ENCODE peak calls at places on chromosome 5, in nine cellular contexts. T, F, X, L, S, J, Q, G and W are unnamed samples.

GRCh38 chr5:35285011-35285410 is 54.7 kb upstream of the PRLR start:
- DNase-seq in T (no peak), F (no peak), X (no peak), L (no peak), S (no peak), J (no peak), Q (no peak), G (no peak), W (no peak)

GRCh38 chr5:73373814-73374510 is 74.6 kb downstream of the FOXD1 start:
- DNase-seq in T (no peak), F (no peak), X (no peak), L (no peak), S (no peak), J (no peak), Q (no peak), G (no peak), W (no peak)

GRCh38 chr5:141941307-141941706 is 16.7 kb downstream of the PCDH12 start:
- DNase-seq in T (no peak), F (no peak), X (no peak), L (no peak), S (no peak), J (no peak), Q (no peak), G (peak), W (no peak)

GRCh38 chr5:53922508-53923498 is 362.4 kb downstream of the NDUFS4 start:
- DNase-seq in T (no peak), F (no peak), X (no peak), L (no peak), S (no peak), J (no peak), Q (no peak), G (no peak), W (no peak)

GRCh38 chr5:8458038-8458383 is 589.1 kb downstream of the MTRR start:
- DNase-seq in T (peak), F (peak), X (no peak), L (no peak), S (no peak), J (no peak), Q (no peak), G (peak), W (no peak)

GRCh38 chr5:32578362-32578761 is 7.0 kb upstream of the SUB1 start:
- DNase-seq in T (no peak), F (no peak), X (no peak), L (no peak), S (no peak), J (no peak), Q (no peak), G (no peak), W (no peak)

GRCh38 chr5:25439025-25439424 is 794.2 kb upstream of the CDH10 start:
- DNase-seq in T (no peak), F (no peak), X (no peak), L (no peak), S (no peak), J (no peak), Q (no peak), G (no peak), W (no peak)

GRCh38 chr5:76622076-76622475 is 1.1 kb downstream of the F2RL2 start:
- DNase-seq in T (no peak), F (no peak), X (no peak), L (no peak), S (no peak), J (no peak), Q (no peak), G (peak), W (no peak)

GRCh38 chr5:143874312-143874711 is 62.4 kb downstream of the HMHB1 start:
- DNase-seq in T (no peak), F (no peak), X (no peak), L (no peak), S (no peak), J (no peak), Q (no peak), G (no peak), W (no peak)

GRCh38 chr5:67149933-67150523 is 46.6 kb downstream of the CD180 start:
- DNase-seq in T (peak), F (no peak), X (no peak), L (no peak), S (no peak), J (no peak), Q (no peak), G (no peak), W (no peak)

GRCh38 chr5:143564417-143564816 is 160.9 kb upstream of the NR3C1 start:
- DNase-seq in T (no peak), F (no peak), X (no peak), L (no peak), S (no peak), J (no peak), Q (no peak), G (no peak), W (no peak)

GRCh38 chr5:143033535-143034260 is 263.5 kb downstream of the ARHGAP26 start:
- DNase-seq in T (no peak), F (no peak), X (no peak), L (no peak), S (peak), J (no peak), Q (no peak), G (peak), W (no peak)

GRCh38 chr5:9775339-9775738 is 145.2 kb upstream of the TAS2R1 start:
- DNase-seq in T (no peak), F (no peak), X (no peak), L (no peak), S (no peak), J (no peak), Q (no peak), G (no peak), W (no peak)

GRCh38 chr5:171462136-171462927 is 42.9 kb downstream of the FGF18 start:
- DNase-seq in T (peak), F (no peak), X (no peak), L (no peak), S (no peak), J (no peak), Q (no peak), G (no peak), W (no peak)

GRCh38 chr5:39255406-39255805 is 36.0 kb upstream of the FYB1 start:
- DNase-seq in T (no peak), F (no peak), X (no peak), L (no peak), S (no peak), J (no peak), Q (no peak), G (no peak), W (no peak)

GRCh38 chr5:98781520-98781919 is 8.1 kb downstream of the RGMB start:
- DNase-seq in T (no peak), F (no peak), X (no peak), L (no peak), S (no peak), J (no peak), Q (no peak), G (no peak), W (no peak)

GRCh38 chr5:114055318-114055788 is 306.5 kb upstream of the KCNN2 start:
- DNase-seq in T (peak), F (peak), X (no peak), L (peak), S (no peak), J (peak), Q (peak), G (peak), W (no peak)

GRCh38 chr5:123508441-123508840 is 3.5 kb upstream of the CSNK1G3 start:
- DNase-seq in T (no peak), F (no peak), X (no peak), L (no peak), S (no peak), J (no peak), Q (no peak), G (no peak), W (no peak)

GRCh38 chr5:61817472-61818326 is 485.6 kb downstream of the ZSWIM6 start:
- DNase-seq in T (peak), F (no peak), X (no peak), L (peak), S (peak), J (peak), Q (no peak), G (peak), W (no peak)
- TF ChIP-seq CTCF in T (peak), F (no peak), X (no peak), L (peak), S (peak), J (peak), Q (peak), G (peak), W (peak)

GRCh38 chr5:178461426-178461730 is 128.8 kb downstream of the COL23A1 start:
- DNase-seq in T (no peak), F (no peak), X (no peak), L (no peak), S (no peak), J (no peak), Q (no peak), G (no peak), W (no peak)

GRCh38 chr5:178458140-178458539 is 132.1 kb downstream of the COL23A1 start:
- DNase-seq in T (no peak), F (no peak), X (no peak), L (no peak), S (no peak), J (no peak), Q (no peak), G (no peak), W (peak)

GRCh38 chr5:178462846-178463245 is 127.3 kb downstream of the COL23A1 start:
- DNase-seq in T (no peak), F (no peak), X (no peak), L (no peak), S (no peak), J (no peak), Q (no peak), G (no peak), W (peak)

GRCh38 chr5:178460174-178460573 is 130.0 kb downstream of the COL23A1 start:
- DNase-seq in T (no peak), F (no peak), X (no peak), L (no peak), S (no peak), J (no peak), Q (no peak), G (no peak), W (peak)

GRCh38 chr5:178460598-178461425 is 129.4 kb downstream of the COL23A1 start:
- DNase-seq in T (peak), F (peak), X (peak), L (peak), S (peak), J (peak), Q (peak), G (peak), W (peak)
- TF ChIP-seq POLR2AphosphoS5 in T (peak), F (no peak), X (peak), L (peak), S (no peak), J (no peak), Q (no peak), G (no peak), W (no peak)

GRCh38 chr5:97167435-97167834 is 15.6 kb downstream of the RIOK2 start:
- DNase-seq in T (no peak), F (no peak), X (no peak), L (no peak), S (no peak), J (no peak), Q (no peak), G (no peak), W (no peak)
- H3K4me3 ChIP-seq in T (no peak), F (no peak), X (no peak), L (no peak), S (no peak), J (no peak), Q (no peak), G (no peak), W (no peak)

GRCh38 chr5:79396265-79396664 is 117.7 kb downstream of the HOMER1 start:
- DNase-seq in T (no peak), F (no peak), X (no peak), L (no peak), S (no peak), J (no peak), Q (no peak), G (no peak), W (no peak)
- TF ChIP-seq CTCF in T (no peak), F (no peak), X (no peak), L (no peak), S (no peak), J (no peak), Q (no peak), G (no peak), W (no peak)

DNA sequence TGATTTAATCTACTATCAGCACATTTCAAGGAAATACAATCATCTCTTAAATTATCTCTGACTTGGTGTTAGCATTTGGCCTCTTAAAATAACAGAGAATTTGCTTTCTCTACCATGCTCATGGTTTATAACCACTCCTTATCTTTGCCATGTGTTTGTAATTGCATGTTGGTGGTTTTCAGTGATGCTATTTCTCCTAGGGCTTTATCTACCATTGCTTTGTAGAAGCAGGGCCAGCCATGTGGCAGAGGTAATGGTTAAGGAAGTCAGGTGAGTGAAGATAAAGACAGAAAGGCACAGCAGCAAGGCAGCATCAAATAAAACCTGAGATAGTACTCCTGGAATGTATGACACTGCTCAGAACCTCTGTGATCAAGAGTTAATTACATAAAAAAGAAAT is 206.2 kb downstream of the FER start:
- DNase-seq in T (peak), F (no peak), X (no peak), L (no peak), S (no peak), J (no peak), Q (no peak), G (no peak), W (no peak)
- TF ChIP-seq POLR2AphosphoS5 in T (no peak), F (no peak), X (no peak), L (no peak), S (no peak), J (no peak), Q (no peak), G (no peak), W (no peak)

GRCh38 chr5:1759378-1759970 is 40.2 kb downstream of the MRPL36 start:
- DNase-seq in T (no peak), F (peak), X (peak), L (no peak), S (no peak), J (no peak), Q (peak), G (no peak), W (peak)

GRCh38 chr5:1758574-1758973 is 41.1 kb downstream of the MRPL36 start:
- DNase-seq in T (no peak), F (no peak), X (no peak), L (no peak), S (no peak), J (no peak), Q (no peak), G (no peak), W (no peak)

GRCh38 chr5:1755321-1755949 is 44.2 kb downstream of the MRPL36 start:
- DNase-seq in T (no peak), F (peak), X (no peak), L (no peak), S (no peak), J (peak), Q (peak), G (no peak), W (peak)

GRCh38 chr5:1754531-1755220 is 45.0 kb downstream of the MRPL36 start:
- DNase-seq in T (no peak), F (peak), X (no peak), L (no peak), S (no peak), J (peak), Q (peak), G (no peak), W (no peak)

DNA sequence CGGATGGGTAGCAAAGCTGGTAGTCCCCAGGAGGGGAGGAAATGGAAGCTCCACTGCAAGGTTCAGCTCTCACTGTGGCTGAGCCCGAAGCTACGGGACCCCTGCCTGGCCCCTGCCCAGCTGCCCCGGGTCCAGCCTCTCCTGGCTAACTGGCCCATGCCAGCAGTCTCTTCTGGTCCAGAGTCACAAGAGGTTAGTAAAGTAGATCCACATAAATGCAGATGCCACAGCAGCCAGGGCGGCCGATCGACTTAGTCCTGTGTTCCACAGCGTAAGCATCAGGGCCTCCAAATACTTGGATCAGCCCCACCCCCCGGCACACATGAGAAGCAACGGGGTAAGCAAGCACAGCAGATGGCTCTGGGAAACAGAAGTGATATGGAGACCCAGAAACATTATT is 42.1 kb downstream of the MRPL36 start:
- DNase-seq in T (no peak), F (peak), X (peak), L (no peak), S (no peak), J (no peak), Q (peak), G (no peak), W (no peak)
- H3K4me3 ChIP-seq in T (no peak), F (no peak), X (no peak), L (no peak), S (no peak), J (no peak), Q (no peak), G (no peak), W (no peak)

GRCh38 chr5:172758077-172758835 is 12.7 kb downstream of the DUSP1 start:
- DNase-seq in T (peak), F (no peak), X (peak), L (no peak), S (no peak), J (no peak), Q (no peak), G (peak), W (no peak)
- TF ChIP-seq CTCF in T (no peak), F (no peak), X (no peak), L (no peak), S (no peak), J (no peak), Q (no peak), G (peak), W (no peak)

GRCh38 chr5:137563646-137564474 is 64.7 kb upstream of the SPOCK1 start:
- DNase-seq in T (no peak), F (no peak), X (no peak), L (no peak), S (no peak), J (no peak), Q (no peak), G (peak), W (no peak)
- TF ChIP-seq POLR2AphosphoS5 in T (no peak), F (no peak), X (no peak), L (no peak), S (no peak), J (no peak), Q (no peak), G (peak), W (no peak)

DNA sequence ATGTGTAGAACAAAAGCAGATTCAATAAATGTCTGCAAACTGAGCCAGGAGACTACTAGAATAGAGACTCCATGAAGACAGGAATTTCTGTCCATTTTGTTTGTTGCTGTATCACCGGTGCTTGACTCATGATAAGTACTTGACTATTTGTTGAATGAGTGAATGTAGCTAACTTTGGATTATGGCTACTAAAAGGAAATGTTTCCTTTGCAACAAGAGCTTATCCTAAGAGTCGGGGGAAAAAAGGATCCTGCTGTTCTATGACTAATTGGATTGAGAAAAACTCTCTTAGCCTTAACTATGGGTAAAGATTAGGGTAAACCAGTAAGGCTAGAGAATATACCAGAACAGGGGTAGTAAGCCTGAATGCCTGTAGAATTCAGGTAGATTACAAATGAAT is 3.5 kb downstream of the PAIP1 start:
- DNase-seq in T (no peak), F (no peak), X (no peak), L (no peak), S (no peak), J (no peak), Q (no peak), G (no peak), W (no peak)
- H3K4me3 ChIP-seq in T (no peak), F (no peak), X (no peak), L (no peak), S (no peak), J (no peak), Q (no peak), G (no peak), W (no peak)